ENCODE peak calls at places on chromosome X, in ten cellular contexts. K is COR-L47, C is hepatic stellate cell, G is IMR-90, D is foreskin fibroblast, N is heart right ventricle, J is glutamatergic neuron, V is M059J, U is H54, O is NCI-H1092. I is an unnamed sample.

GRCh38 chrX:43882294-43882681 is at the start of gene MAOB:
- DNase-seq in G (no peak), U (no peak), O (no peak), V (peak; percentile 19), K (no peak), N (peak; percentile 62), C (no peak), D (peak; percentile 30), J (peak; percentile 26), I (peak; percentile 54)

GRCh38 chrX:117743469-117744251 is 372.9 kb downstream of the KLHL13 start:
- DNase-seq in C (no peak), V (no peak), G (peak; percentile 1), O (no peak), D (no peak), K (no peak), N (no peak), J (peak; percentile 10), U (no peak), I (no peak)

GRCh38 chrX:74160358-74160757 is 143.6 kb upstream of the ZCCHC13 start:
- DNase-seq in U (no peak), N (no peak), K (no peak), V (no peak), D (no peak), O (no peak), G (no peak), J (no peak), C (no peak), I (no peak)

GRCh38 chrX:38061335-38061734 is 55.0 kb downstream of the SYTL5 start:
- DNase-seq in O (no peak), C (no peak), V (peak; percentile 87), U (no peak), J (no peak), N (no peak), K (no peak), D (peak; percentile 70), G (peak; percentile 44), I (no peak)

GRCh38 chrX:110123331-110123782 is 120.4 kb downstream of the TMEM164 start:
- DNase-seq in G (no peak), O (no peak), C (no peak), N (no peak), J (peak; percentile 71), U (no peak), V (no peak), D (peak; percentile 13), K (no peak), I (no peak)

GRCh38 chrX:123788744-123789143 is 55.9 kb upstream of the THOC2 start:
- DNase-seq in G (no peak), O (no peak), C (no peak), U (no peak), D (no peak), V (no peak), K (no peak), J (no peak), N (no peak), I (no peak)

GRCh38 chrX:112968351-112969133 is 127.9 kb upstream of the AMOT start:
- DNase-seq in G (no peak), C (no peak), J (no peak), K (no peak), O (no peak), V (no peak), U (no peak), D (no peak), N (no peak), I (no peak)

GRCh38 chrX:119997570-119997969 is 54.0 kb upstream of the NKAP start:
- DNase-seq in J (no peak), V (no peak), D (no peak), N (no peak), K (no peak), O (no peak), C (no peak), U (no peak), G (no peak), I (no peak)

GRCh38 chrX:133323450-133323849 is 91.8 kb downstream of the GPC4 start:
- DNase-seq in G (no peak), U (no peak), O (no peak), K (no peak), D (no peak), N (no peak), V (peak; percentile 13), C (no peak), J (no peak), I (no peak)

GRCh38 chrX:39214380-39215126 is 413.3 kb downstream of the MID1IP1 start:
- DNase-seq in C (no peak), V (no peak), J (no peak), N (no peak), G (no peak), D (no peak), U (no peak), O (no peak), K (no peak), I (no peak)

GRCh38 chrX:40174594-40175415 is 77.0 kb upstream of the BCOR start:
- DNase-seq in G (no peak), N (peak; percentile 68), C (peak; percentile 65), U (no peak), O (peak; percentile 72), D (peak; percentile 77), J (peak; percentile 74), V (peak; percentile 64), K (peak; percentile 67), I (peak; percentile 70)

GRCh38 chrX:40468033-40468979 is 112.5 kb upstream of the ATP6AP2 start:
- DNase-seq in O (peak; percentile 34), D (no peak), C (no peak), J (no peak), G (peak; percentile 5), V (peak; percentile 60), N (peak; percentile 16), U (peak; percentile 18), K (peak; percentile 38), I (peak; percentile 37)

GRCh38 chrX:14095702-14096101 is 66.0 kb upstream of the GEMIN8 start:
- DNase-seq in C (peak; percentile 9), U (peak; percentile 1), O (no peak), N (no peak), G (peak; percentile 53), V (peak; percentile 29), J (peak; percentile 53), K (no peak), D (peak; percentile 77), I (peak; percentile 19)

I was measured in left cardiac atrium.